ENCODE peak calls at places on chromosomes 1 and 21, in five cellular contexts. Z is brain microvascular endothelial cell; W is fibroblast of villous mesenchyme; V is AG10803; K is CD8-positive, alpha-beta memory T cell. A is an unnamed sample.

GRCh38 chr1:179818743-179819173 is 58.8 kb downstream of the TOR1AIP2 start:
- DNase-seq in W (peak), V (no peak), Z (no peak), K (no peak), A (no peak)

GRCh38 chr1:3688836-3689750 is 36.8 kb downstream of the TP73 start:
- DNase-seq in W (no peak), K (no peak), V (no peak), Z (no peak), A (no peak)

GRCh38 chr21:38277501-38278111 is 20.8 kb downstream of the KCNJ15 start:
- DNase-seq in K (no peak), W (peak), V (peak), Z (peak), A (peak)

GRCh38 chr1:227131193-227131592 is 187.1 kb downstream of the CDC42BPA start:
- DNase-seq in K (no peak), V (peak), W (peak), Z (peak), A (peak)

GRCh38 chr1:79711001-79711431 is 704.5 kb upstream of the ADGRL4 start:
- DNase-seq in W (no peak), V (no peak), Z (peak), K (no peak), A (peak)

GRCh38 chr1:229192031-229192430 is 78.9 kb upstream of the RAB4A start:
- DNase-seq in K (no peak), Z (no peak), V (peak), W (peak), A (no peak)

GRCh38 chr1:246828818-246829217 is 102.9 kb downstream of the AHCTF1 start:
- DNase-seq in V (no peak), Z (no peak), K (no peak), W (no peak), A (no peak)

GRCh38 chr1:55877440-55878232 is 662.5 kb upstream of the USP24 start:
- DNase-seq in W (peak), K (no peak), V (peak), Z (no peak), A (no peak)

GRCh38 chr1:110606784-110607662 is 865 bp upstream of the KCNA2 start:
- DNase-seq in K (no peak), Z (no peak), W (no peak), V (no peak), A (no peak)

GRCh38 chr1:34984435-34985062 is 598 bp downstream of the TMEM35B start:
- DNase-seq in K (no peak), W (peak), V (peak), Z (peak), A (peak)

GRCh38 chr1:169307176-169307575 is 60.4 kb downstream of the NME7 start:
- DNase-seq in V (no peak), W (no peak), Z (no peak), K (no peak), A (no peak)

GRCh38 chr1:169308313-169309039 is 59.1 kb downstream of the NME7 start:
- DNase-seq in Z (no peak), K (no peak), W (no peak), V (no peak), A (no peak)

GRCh38 chr1:169305948-169306347 is 61.6 kb downstream of the NME7 start:
- DNase-seq in K (no peak), Z (no peak), W (no peak), V (no peak), A (no peak)

GRCh38 chr1:169312084-169312954 is 55.3 kb downstream of the NME7 start:
- DNase-seq in Z (peak), V (peak), W (peak), K (peak), A (peak)

GRCh38 chr1:169309178-169310166 is 58.1 kb downstream of the NME7 start:
- DNase-seq in V (no peak), K (no peak), Z (no peak), W (no peak), A (no peak)
- H3K4me3 ChIP-seq in V (no peak), K (peak), Z (no peak), W (no peak), A (no peak)

GRCh38 chr1:187621961-187622360 is 793.2 kb downstream of the PLA2G4A start:
- DNase-seq in W (peak), K (no peak), Z (no peak), V (no peak), A (peak)

GRCh38 chr1:187622545-187622944 is 793.8 kb downstream of the PLA2G4A start:
- DNase-seq in Z (no peak), V (no peak), K (no peak), W (no peak), A (peak)

GRCh38 chr1:187627516-187627915 is 798.8 kb downstream of the PLA2G4A start:
- DNase-seq in Z (no peak), V (no peak), W (no peak), K (no peak), A (no peak)

GRCh38 chr1:187626056-187626455 is 797.3 kb downstream of the PLA2G4A start:
- DNase-seq in Z (no peak), K (no peak), W (no peak), V (no peak), A (no peak)

GRCh38 chr1:187624812-187625542 is 796.2 kb downstream of the PLA2G4A start:
- DNase-seq in V (no peak), K (no peak), Z (no peak), W (peak), A (no peak)
- H3K4me3 ChIP-seq in V (no peak), K (no peak), Z (no peak), W (no peak), A (no peak)

DNA sequence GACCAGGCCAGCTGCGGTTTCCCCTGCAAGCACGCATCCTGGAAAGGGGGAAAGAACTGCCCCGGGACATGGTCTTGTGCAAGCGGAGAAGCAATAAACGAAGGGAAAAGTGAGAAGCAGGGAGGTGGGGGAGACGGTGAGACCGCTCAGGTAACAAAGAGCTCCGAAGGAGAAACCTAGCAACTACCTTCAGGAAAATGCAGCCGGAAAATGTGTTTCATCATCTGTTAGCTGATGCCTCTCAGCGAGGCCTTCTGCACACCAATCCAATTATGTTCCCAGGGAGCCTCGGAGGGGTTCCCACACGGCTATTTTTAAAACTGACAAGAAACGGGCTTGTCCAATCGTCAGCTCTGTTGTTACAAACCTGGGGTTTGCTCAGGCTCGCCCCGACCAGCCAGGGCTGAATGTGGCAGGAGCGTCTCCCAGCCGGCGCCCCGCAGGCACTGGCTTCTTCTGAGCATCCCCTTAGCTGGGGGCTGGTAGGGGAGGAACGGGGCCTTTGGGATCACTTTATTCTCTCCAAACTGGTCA is 3.4 kb downstream of the RIPK4 start:
- DNase-seq in Z (no peak), W (no peak), V (no peak), K (no peak), A (no peak)
- H3K4me3 ChIP-seq in Z (no peak), W (no peak), V (no peak), K (no peak), A (no peak)

DNA sequence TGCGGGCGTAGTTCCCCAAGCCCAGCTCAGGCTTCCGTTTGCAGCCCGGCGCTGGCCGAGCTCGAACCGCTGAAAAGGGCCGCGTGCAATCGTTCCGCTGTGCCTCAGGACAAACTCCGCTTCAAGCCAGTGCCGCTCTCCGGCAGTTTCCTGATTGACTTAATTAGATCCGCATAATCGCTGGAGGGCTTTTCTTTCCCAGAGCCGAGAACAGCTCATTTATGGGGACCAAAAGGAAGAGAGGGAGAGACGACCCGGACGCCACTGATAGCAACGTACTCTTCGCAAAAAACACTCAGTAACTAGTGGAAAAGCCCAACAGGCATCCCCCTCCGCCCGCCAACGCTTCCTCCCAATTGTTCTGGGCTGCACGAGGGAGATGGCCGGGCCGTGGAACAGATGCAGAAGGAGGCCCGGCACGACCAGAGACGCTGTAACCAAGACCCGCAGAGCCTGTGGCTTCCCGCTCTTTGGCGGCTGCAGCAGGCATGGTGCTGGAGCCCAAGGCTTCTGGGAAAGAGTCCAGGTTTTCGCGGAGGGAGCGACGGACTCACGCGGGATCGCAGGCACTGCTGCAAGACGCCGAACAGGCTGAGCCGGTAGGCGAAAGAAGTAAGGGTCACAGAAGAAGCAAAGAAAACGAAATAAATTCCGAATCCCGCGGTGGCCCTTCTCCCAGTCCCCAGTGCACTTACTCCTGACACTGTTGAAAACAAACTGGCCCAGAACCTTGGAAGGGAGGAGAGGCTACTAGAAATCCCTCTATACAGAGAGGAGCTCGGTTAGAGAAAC is 3.6 kb upstream of the FOXD2 start:
- DNase-seq in V (peak), K (no peak), Z (peak), W (peak), A (peak)
- H3K4me3 ChIP-seq in V (peak), K (no peak), Z (peak), W (peak), A (no peak)

DNA sequence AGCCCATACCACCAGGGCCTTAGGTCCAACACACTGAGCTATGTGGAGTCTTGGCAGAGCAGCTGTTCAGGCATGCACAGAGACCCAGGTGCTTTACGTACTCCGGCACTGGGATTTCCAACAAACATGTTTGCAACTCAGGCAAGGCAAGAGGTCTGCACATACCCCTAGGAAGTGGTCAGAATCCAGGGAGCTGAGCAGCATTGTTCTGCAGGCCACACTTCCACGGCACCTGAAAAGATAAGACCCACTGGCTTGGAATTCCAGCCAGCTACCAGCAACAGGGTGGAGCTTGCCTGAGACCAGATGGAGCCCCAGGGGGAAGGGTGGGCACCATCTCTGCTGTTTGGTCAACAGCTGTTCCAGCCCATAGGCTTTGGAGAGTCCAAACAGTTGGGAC is 51.7 kb upstream of the LRRC8B start:
- DNase-seq in W (no peak), V (no peak), K (no peak), Z (no peak), A (no peak)
- H3K4me3 ChIP-seq in W (no peak), V (no peak), K (no peak), Z (no peak), A (no peak)

GRCh38 chr21:41712201-41712600 is 54.7 kb downstream of the RIPK4 start:
- DNase-seq in Z (no peak), V (no peak), K (no peak), W (no peak), A (no peak)
- H3K4me3 ChIP-seq in Z (no peak), V (no peak), K (no peak), W (no peak), A (no peak)

GRCh38 chr1:21292503-21292990 is 2.3 kb upstream of the ECE1 start:
- DNase-seq in K (no peak), V (no peak), Z (no peak), W (peak), A (no peak)

GRCh38 chr1:21291964-21292363 is 1.7 kb upstream of the ECE1 start:
- DNase-seq in K (no peak), V (no peak), W (no peak), Z (no peak), A (no peak)

GRCh38 chr1:21290546-21290944 is 282 bp upstream of the ECE1 start:
- DNase-seq in V (no peak), Z (no peak), W (no peak), K (no peak), A (no peak)

GRCh38 chr1:21289700-21290545 is at the start of gene ECE1:
- DNase-seq in W (no peak), K (peak), V (no peak), Z (no peak), A (no peak)

GRCh38 chr1:21291184-21291583 is 921 bp upstream of the ECE1 start:
- DNase-seq in W (no peak), V (no peak), Z (no peak), K (no peak), A (no peak)
- H3K4me3 ChIP-seq in W (peak), V (no peak), Z (no peak), K (peak), A (no peak)

DNA sequence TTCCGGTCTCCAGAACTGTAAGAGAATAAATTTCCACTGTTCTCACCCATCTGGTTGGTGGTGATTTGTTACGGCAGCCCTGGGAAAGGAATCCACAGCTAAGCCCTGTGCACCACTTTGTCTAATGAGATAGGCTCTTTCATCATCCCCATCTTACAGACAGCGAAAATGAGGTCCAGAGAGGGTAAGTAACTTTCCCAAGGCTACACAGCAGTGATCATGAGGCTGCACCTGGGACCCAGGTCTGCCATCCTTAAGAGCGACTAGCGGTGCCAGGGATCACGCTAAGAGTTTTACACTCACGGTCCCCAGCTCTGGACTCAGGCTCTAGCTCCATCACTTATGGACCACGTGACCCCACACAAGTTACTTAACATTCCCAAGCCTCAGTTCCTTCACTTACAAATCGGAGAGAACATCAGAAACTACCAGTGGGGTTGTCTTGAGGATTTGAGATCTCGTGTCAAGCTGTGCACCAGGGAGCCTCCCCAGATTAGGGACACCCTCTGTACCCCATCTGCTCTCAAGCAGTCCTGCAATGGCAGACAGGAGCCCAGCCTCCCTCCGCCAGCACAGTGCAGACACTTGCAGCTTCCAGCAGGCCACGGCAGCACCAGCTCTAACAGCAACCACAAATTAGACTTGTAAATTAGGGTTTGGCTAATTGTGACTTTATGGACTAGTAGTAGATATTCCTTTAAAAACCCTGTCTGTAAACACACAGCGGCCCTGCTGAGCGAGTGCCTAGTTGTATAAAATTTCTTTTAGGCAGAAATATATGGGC is 87.3 kb downstream of the DISP3 start:
- DNase-seq in W (no peak), K (no peak), Z (no peak), V (no peak), A (no peak)
- H3K4me3 ChIP-seq in W (no peak), K (no peak), Z (no peak), V (no peak), A (no peak)

GRCh38 chr1:38287036-38287435 is 240.4 kb upstream of the POU3F1 start:
- DNase-seq in V (no peak), Z (no peak), K (no peak), W (no peak), A (no peak)
- H3K4me3 ChIP-seq in V (no peak), Z (no peak), K (no peak), W (no peak), A (no peak)

DNA sequence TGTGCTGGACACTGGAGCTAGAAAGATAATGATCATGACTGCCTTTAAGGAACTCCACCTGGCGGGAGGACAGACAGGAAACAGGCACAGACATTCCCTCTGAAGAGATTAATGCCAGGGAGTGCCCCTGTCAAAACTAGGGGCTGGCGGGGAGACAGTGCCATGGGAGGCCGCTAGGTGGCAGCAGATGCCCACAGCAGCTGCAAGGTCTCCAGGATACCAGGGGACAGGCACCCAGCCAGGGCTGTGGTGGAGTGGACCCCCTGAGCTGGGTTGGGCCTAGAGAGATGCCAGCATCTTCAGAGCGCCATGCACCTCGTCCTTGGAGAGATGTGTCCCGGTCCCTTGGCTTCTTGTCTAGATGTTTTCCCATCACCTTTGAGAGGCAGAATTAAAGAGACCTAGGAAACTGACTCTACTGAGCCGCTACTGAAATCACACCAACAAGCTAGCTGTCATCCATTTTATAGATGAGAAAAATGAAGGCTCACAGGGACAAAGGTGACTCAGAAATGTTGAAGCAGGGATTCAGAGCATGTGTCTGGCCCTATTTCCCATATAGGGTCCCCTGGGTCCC is 3.6 kb downstream of the REN start:
- DNase-seq in K (peak), Z (peak), V (peak), W (peak), A (peak)
- H3K4me3 ChIP-seq in K (no peak), Z (no peak), V (no peak), W (no peak), A (no peak)

A was measured in astrocyte of the spinal cord.